ENCODE peak calls at places on chromosomes 7 and 10, in seven cellular contexts. O is IMR-90, T is H1, P is trophoblast cell, Q is neuronal stem cell, J is mesenchymal stem cell, X is mesendoderm. Y is an unnamed sample.

GRCh38 chr7:98771519-98772241 is 98.1 kb downstream of the TMEM130 start:
- DNase-seq in O (peak; percentile 78), T (no peak), P (peak; percentile 60), Q (peak; percentile 21), J (peak; percentile 65), X (peak; percentile 74), Y (peak; percentile 45)

GRCh38 chr7:132276986-132277716 is 299.1 kb downstream of the PLXNA4 start:
- DNase-seq in O (peak; percentile 1), T (no peak), P (peak; percentile 13), Q (no peak), J (peak; percentile 86), X (no peak), Y (no peak)

GRCh38 chr7:41333506-41333905 is 369.4 kb downstream of the INHBA start:
- DNase-seq in O (peak; percentile 87), T (no peak), P (no peak), Q (no peak), J (peak; percentile 65), X (no peak), Y (no peak)

GRCh38 chr7:27576360-27576944 is 86.2 kb downstream of the HIBADH start:
- DNase-seq in O (peak; percentile 46), T (no peak), P (no peak), Q (peak; percentile 27), J (peak; percentile 52), X (peak; percentile 55), Y (no peak)

GRCh38 chr10:74078037-74078436 is 72.6 kb downstream of the AP3M1 start:
- DNase-seq in O (peak; percentile 66), T (no peak), P (no peak), Q (no peak), J (peak; percentile 62), X (no peak), Y (no peak)

GRCh38 chr7:11576340-11576739 is 255.7 kb downstream of the THSD7A start:
- DNase-seq in O (no peak), T (no peak), P (no peak), Q (no peak), J (no peak), X (no peak), Y (no peak)

GRCh38 chr10:124622866-124623536 is 121.2 kb downstream of the FAM53B start:
- DNase-seq in O (no peak), T (no peak), P (no peak), Q (no peak), J (no peak), X (no peak), Y (no peak)

GRCh38 chr10:34200355-34200901 is 614.7 kb downstream of the PARD3 start:
- DNase-seq in O (no peak), T (no peak), P (no peak), Q (no peak), J (peak; percentile 57), X (no peak), Y (no peak)

GRCh38 chr7:74289660-74290589 is 718 bp downstream of the CLIP2 start:
- DNase-seq in O (no peak), T (no peak), P (no peak), Q (no peak), J (no peak), X (no peak), Y (no peak)

GRCh38 chr7:73668103-73668937 is 689 bp downstream of the VPS37D start:
- DNase-seq in O (no peak), T (no peak), P (no peak), Q (no peak), J (no peak), X (no peak), Y (no peak)

GRCh38 chr10:131157899-131158298 is 153.6 kb downstream of the TCERG1L start:
- DNase-seq in O (no peak), T (no peak), P (no peak), Q (no peak), J (no peak), X (no peak), Y (no peak)

GRCh38 chr7:75914169-75914654 is 743 bp upstream of the POR start:
- DNase-seq in O (no peak), T (no peak), P (no peak), Q (no peak), J (no peak), X (no peak), Y (peak; percentile 38)

GRCh38 chr10:112512294-112512693 is 65.3 kb downstream of the VTI1A start:
- DNase-seq in O (no peak), T (no peak), P (no peak), Q (no peak), J (no peak), X (no peak), Y (no peak)

GRCh38 chr10:130807721-130808120 is 503.8 kb downstream of the TCERG1L start:
- DNase-seq in O (no peak), T (no peak), P (no peak), Q (no peak), J (no peak), X (no peak), Y (no peak)

GRCh38 chr7:64494912-64495461 is 67.9 kb downstream of the ZNF680 start:
- DNase-seq in O (no peak), T (no peak), P (no peak), Q (no peak), J (no peak), X (no peak), Y (no peak)

GRCh38 chr10:8050561-8051108 is 3.9 kb upstream of the GATA3 start:
- DNase-seq in O (peak; percentile 18), T (no peak), P (peak; percentile 77), Q (peak; percentile 67), J (peak; percentile 46), X (peak; percentile 89), Y (no peak)

GRCh38 chr7:47596502-47597202 is 14.7 kb upstream of the TNS3 start:
- DNase-seq in O (no peak), T (no peak), P (no peak), Q (no peak), J (peak; percentile 55), X (peak; percentile 49), Y (no peak)

GRCh38 chr7:127158659-127159058 is 94.1 kb downstream of the GRM8 start:
- DNase-seq in O (no peak), T (no peak), P (no peak), Q (no peak), J (no peak), X (peak; percentile 61), Y (no peak)

GRCh38 chr7:38760226-38760625 is 129.1 kb upstream of the AMPH start:
- DNase-seq in O (no peak), T (no peak), P (no peak), Q (no peak), J (no peak), X (no peak), Y (no peak)

GRCh38 chr7:70678621-70679251 is 453.2 kb upstream of the GALNT17 start:
- DNase-seq in O (peak; percentile 57), T (no peak), P (no peak), Q (no peak), J (peak; percentile 37), X (no peak), Y (no peak)

GRCh38 chr7:155227004-155227787 is 70.5 kb upstream of the INSIG1 start:
- DNase-seq in O (no peak), T (peak; percentile 51), P (no peak), Q (no peak), J (no peak), X (no peak), Y (no peak)

GRCh38 chr10:128704716-128705115 is 578.5 kb upstream of the MKI67 start:
- DNase-seq in O (no peak), T (no peak), P (no peak), Q (no peak), J (peak; percentile 7), X (no peak), Y (no peak)

GRCh38 chr7:95511716-95512260 is 26.0 kb downstream of the ASB4 start:
- DNase-seq in O (peak; percentile 63), T (peak; percentile 73), P (peak; percentile 63), Q (peak; percentile 61), J (peak; percentile 77), X (peak; percentile 90), Y (peak; percentile 75)

GRCh38 chr7:3597243-3597642 is 296.2 kb downstream of the SDK1 start:
- DNase-seq in O (no peak), T (no peak), P (no peak), Q (no peak), J (no peak), X (no peak), Y (no peak)

GRCh38 chr7:23157679-23158078 is 24.2 kb upstream of the NUP42 start:
- DNase-seq in O (no peak), T (no peak), P (no peak), Q (no peak), J (no peak), X (no peak), Y (no peak)

GRCh38 chr7:149377386-149377785 is 83.5 kb downstream of the ZNF777 start:
- DNase-seq in O (no peak), T (no peak), P (no peak), Q (no peak), J (no peak), X (no peak), Y (no peak)

GRCh38 chr7:100676501-100677306 is 3.2 kb downstream of the GNB2 start:
- DNase-seq in O (no peak), T (no peak), P (no peak), Q (no peak), J (no peak), X (no peak), Y (no peak)

GRCh38 chr10:128125944-128126764 is at the start of gene MKI67:
- DNase-seq in O (peak; percentile 83), T (peak; percentile 84), P (peak; percentile 88), Q (peak; percentile 89), J (peak; percentile 93), X (peak; percentile 95), Y (peak; percentile 92)

GRCh38 chr10:85946713-85947326 is 419.8 kb downstream of the GRID1 start:
- DNase-seq in O (no peak), T (no peak), P (no peak), Q (no peak), J (no peak), X (no peak), Y (no peak)

GRCh38 chr10:120727001-120727400 is 124.2 kb upstream of the WDR11 start:
- DNase-seq in O (no peak), T (no peak), P (no peak), Q (no peak), J (no peak), X (no peak), Y (no peak)
- H3K23ac ChIP-seq in O (no peak overlapping the region), T (no peak overlapping the region), P (no peak overlapping the region), Q (no peak overlapping the region), J (no peak overlapping the region), X (no peak overlapping the region), Y (no peak overlapping the region)

GRCh38 chr10:61683319-61683718 is 20.6 kb downstream of the CABCOCO1 start:
- DNase-seq in O (no peak), T (no peak), P (no peak), Q (no peak), J (no peak), X (no peak), Y (no peak)
- H2BK120ac ChIP-seq in O (no peak overlapping the region), T (no peak overlapping the region), P (no peak overlapping the region), Q (no peak overlapping the region), J (no peak overlapping the region), X (no peak overlapping the region), Y (no peak overlapping the region)

DNA sequence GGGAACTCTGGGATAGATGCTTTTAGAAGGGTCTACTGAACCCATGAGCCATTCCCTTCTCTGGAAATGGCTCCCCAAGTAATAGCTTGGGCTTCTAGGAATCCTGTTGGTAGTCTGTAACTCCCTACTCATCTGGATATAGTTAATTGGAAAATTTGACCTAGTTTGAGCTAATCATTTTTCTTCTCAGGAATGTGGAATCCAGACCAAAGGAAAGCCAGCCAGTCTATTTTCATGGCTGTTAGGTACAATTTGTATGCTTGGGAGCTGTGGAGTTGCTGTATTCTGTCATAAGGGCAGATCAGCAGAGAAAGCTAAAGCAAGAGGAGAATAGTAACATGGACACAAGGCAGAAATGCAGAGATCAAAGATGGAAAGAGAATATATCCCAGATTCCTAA is 71.6 kb upstream of the C1GALT1 start:
- DNase-seq in O (no peak), T (no peak), P (no peak), Q (no peak), J (no peak), X (no peak), Y (no peak)
- H3K23ac ChIP-seq in O (no peak overlapping the region), T (no peak overlapping the region), P (no peak overlapping the region), Q (no peak overlapping the region), J (no peak overlapping the region), X (no peak overlapping the region), Y (no peak overlapping the region)

GRCh38 chr7:69657331-69657730 is 59.1 kb downstream of the AUTS2 start:
- DNase-seq in O (no peak), T (no peak), P (peak; percentile 77), Q (no peak), J (no peak), X (no peak), Y (no peak)
- H2BK120ac ChIP-seq in O (no peak overlapping the region), T (no peak overlapping the region), P (peak overlapping the region; percentile 42), Q (no peak overlapping the region), J (no peak overlapping the region), X (no peak overlapping the region), Y (no peak overlapping the region)

Y was measured in H9.